ENCODE peak calls at places on chromosomes 16 and 17, in eight cellular contexts. One of them, this sample, is unnamed.

GRCh38 chr17:68054296-68054900 is 18.9 kb downstream of the KPNA2 start:
- DNase-seq in H9: no peak
- DNase-seq in PC-3: no peak
- DNase-seq in DND-41: no peak
- DNase-seq in mammary epithelial cell: peak; percentile 67
- DNase-seq in neural progenitor cell: no peak
- DNase-seq in fibroblast of lung: peak; percentile 81
- DNase-seq in GM12878: no peak
- DNase-seq in this sample: no peak

GRCh38 chr17:30304778-30305177 is 13.0 kb upstream of the BLMH start:
- DNase-seq in H9: no peak
- DNase-seq in PC-3: no peak
- DNase-seq in DND-41: no peak
- DNase-seq in mammary epithelial cell: no peak
- DNase-seq in neural progenitor cell: no peak
- DNase-seq in fibroblast of lung: peak; percentile 6
- DNase-seq in GM12878: no peak
- DNase-seq in this sample: no peak

GRCh38 chr17:1137465-1137894 is 42.3 kb downstream of the ABR start:
- DNase-seq in H9: no peak
- DNase-seq in PC-3: no peak
- DNase-seq in DND-41: no peak
- DNase-seq in mammary epithelial cell: no peak
- DNase-seq in neural progenitor cell: no peak
- DNase-seq in fibroblast of lung: peak; percentile 35
- DNase-seq in GM12878: no peak
- DNase-seq in this sample: no peak

GRCh38 chr17:3754458-3755334 is 31.0 kb downstream of the HASPIN start:
- DNase-seq in H9: peak; percentile 100
- DNase-seq in PC-3: peak; percentile 93
- DNase-seq in DND-41: no peak
- DNase-seq in mammary epithelial cell: peak; percentile 96
- DNase-seq in neural progenitor cell: peak; percentile 95
- DNase-seq in fibroblast of lung: no peak
- DNase-seq in GM12878: no peak
- DNase-seq in this sample: peak; percentile 79

GRCh38 chr17:68390888-68391545 is 66.3 kb downstream of the WIPI1 start:
- DNase-seq in H9: no peak
- DNase-seq in PC-3: no peak
- DNase-seq in DND-41: no peak
- DNase-seq in mammary epithelial cell: peak; percentile 24
- DNase-seq in neural progenitor cell: peak; percentile 0
- DNase-seq in fibroblast of lung: peak; percentile 72
- DNase-seq in GM12878: no peak
- DNase-seq in this sample: no peak

GRCh38 chr17:67442787-67443624 is 65.9 kb downstream of the PITPNC1 start:
- DNase-seq in H9: no peak
- DNase-seq in PC-3: no peak
- DNase-seq in DND-41: no peak
- DNase-seq in mammary epithelial cell: no peak
- DNase-seq in neural progenitor cell: peak; percentile 26
- DNase-seq in fibroblast of lung: peak; percentile 32
- DNase-seq in GM12878: no peak
- DNase-seq in this sample: no peak

GRCh38 chr17:61431594-61432311 is 20.5 kb upstream of the TBX4 start:
- DNase-seq in H9: no peak
- DNase-seq in PC-3: no peak
- DNase-seq in DND-41: no peak
- DNase-seq in mammary epithelial cell: peak; percentile 62
- DNase-seq in neural progenitor cell: no peak
- DNase-seq in fibroblast of lung: peak; percentile 27
- DNase-seq in GM12878: no peak
- DNase-seq in this sample: no peak

GRCh38 chr16:66004706-66005105 is 361.8 kb upstream of the CDH5 start:
- DNase-seq in H9: no peak
- DNase-seq in PC-3: no peak
- DNase-seq in DND-41: no peak
- DNase-seq in mammary epithelial cell: no peak
- DNase-seq in neural progenitor cell: no peak
- DNase-seq in fibroblast of lung: peak; percentile 32
- DNase-seq in GM12878: no peak
- DNase-seq in this sample: no peak

GRCh38 chr17:2478446-2478845 is 33.2 kb downstream of the METTL16 start:
- DNase-seq in H9: no peak
- DNase-seq in PC-3: no peak
- DNase-seq in DND-41: no peak
- DNase-seq in mammary epithelial cell: no peak
- DNase-seq in neural progenitor cell: no peak
- DNase-seq in fibroblast of lung: no peak
- DNase-seq in GM12878: no peak
- DNase-seq in this sample: no peak

GRCh38 chr17:29582767-29583166 is 6.7 kb downstream of the GIT1 start:
- DNase-seq in H9: no peak
- DNase-seq in PC-3: no peak
- DNase-seq in DND-41: no peak
- DNase-seq in mammary epithelial cell: no peak
- DNase-seq in neural progenitor cell: no peak
- DNase-seq in fibroblast of lung: no peak
- DNase-seq in GM12878: no peak
- DNase-seq in this sample: no peak

GRCh38 chr17:56744721-56745120 is 89.0 kb downstream of the C17orf67 start:
- DNase-seq in H9: no peak
- DNase-seq in PC-3: no peak
- DNase-seq in DND-41: no peak
- DNase-seq in mammary epithelial cell: no peak
- DNase-seq in neural progenitor cell: no peak
- DNase-seq in fibroblast of lung: peak; percentile 6
- DNase-seq in GM12878: no peak
- DNase-seq in this sample: no peak

GRCh38 chr16:75555707-75556512 is at the start of gene TMEM231:
- DNase-seq in H9: peak; percentile 96
- DNase-seq in PC-3: peak; percentile 83
- DNase-seq in DND-41: peak; percentile 97
- DNase-seq in mammary epithelial cell: peak; percentile 92
- DNase-seq in neural progenitor cell: peak; percentile 99
- DNase-seq in fibroblast of lung: peak; percentile 93
- DNase-seq in GM12878: no peak
- DNase-seq in this sample: peak; percentile 95

GRCh38 chr16:51125992-51126391 is 25.1 kb downstream of the SALL1 start:
- DNase-seq in H9: no peak
- DNase-seq in PC-3: no peak
- DNase-seq in DND-41: no peak
- DNase-seq in mammary epithelial cell: no peak
- DNase-seq in neural progenitor cell: no peak
- DNase-seq in fibroblast of lung: no peak
- DNase-seq in GM12878: no peak
- DNase-seq in this sample: no peak

GRCh38 chr17:8955560-8955959 is 9.9 kb downstream of the PIK3R5 start:
- DNase-seq in H9: no peak
- DNase-seq in PC-3: no peak
- DNase-seq in DND-41: no peak
- DNase-seq in mammary epithelial cell: no peak
- DNase-seq in neural progenitor cell: no peak
- DNase-seq in fibroblast of lung: no peak
- DNase-seq in GM12878: no peak
- DNase-seq in this sample: no peak

GRCh38 chr17:74163271-74163821 is 40.1 kb upstream of the RPL38 start:
- DNase-seq in H9: peak; percentile 56
- DNase-seq in PC-3: no peak
- DNase-seq in DND-41: no peak
- DNase-seq in mammary epithelial cell: no peak
- DNase-seq in neural progenitor cell: peak; percentile 54
- DNase-seq in fibroblast of lung: no peak
- DNase-seq in GM12878: no peak
- DNase-seq in this sample: no peak

GRCh38 chr16:24572069-24572468 is 32.7 kb downstream of the RBBP6 start:
- DNase-seq in H9: no peak
- DNase-seq in PC-3: no peak
- DNase-seq in DND-41: no peak
- DNase-seq in mammary epithelial cell: no peak
- DNase-seq in neural progenitor cell: no peak
- DNase-seq in fibroblast of lung: no peak
- DNase-seq in GM12878: no peak
- DNase-seq in this sample: no peak

GRCh38 chr17:30104575-30105339 is 11.9 kb upstream of the NSRP1 start:
- DNase-seq in H9: peak; percentile 88
- DNase-seq in PC-3: peak; percentile 72
- DNase-seq in DND-41: peak; percentile 75
- DNase-seq in mammary epithelial cell: peak; percentile 59
- DNase-seq in neural progenitor cell: peak; percentile 95
- DNase-seq in fibroblast of lung: peak; percentile 68
- DNase-seq in GM12878: peak; percentile 46
- DNase-seq in this sample: peak; percentile 79

GRCh38 chr17:81794074-81794476 is 9.9 kb upstream of the GCGR start:
- DNase-seq in H9: no peak
- DNase-seq in PC-3: no peak
- DNase-seq in DND-41: no peak
- DNase-seq in mammary epithelial cell: no peak
- DNase-seq in neural progenitor cell: no peak
- DNase-seq in fibroblast of lung: no peak
- DNase-seq in GM12878: no peak
- DNase-seq in this sample: no peak
- H2AFZ ChIP-seq in H9: no peak overlapping the region
- H2AFZ ChIP-seq in PC-3: no peak overlapping the region
- H2AFZ ChIP-seq in DND-41: no peak overlapping the region
- H2AFZ ChIP-seq in mammary epithelial cell: no peak overlapping the region
- H2AFZ ChIP-seq in neural progenitor cell: no peak overlapping the region
- H2AFZ ChIP-seq in fibroblast of lung: no peak overlapping the region
- H2AFZ ChIP-seq in GM12878: no peak overlapping the region
- H2AFZ ChIP-seq in this sample: no peak overlapping the region

GRCh38 chr17:5772720-5773119 is 188.4 kb upstream of the NLRP1 start:
- DNase-seq in H9: no peak
- DNase-seq in PC-3: no peak
- DNase-seq in DND-41: no peak
- DNase-seq in mammary epithelial cell: peak; percentile 58
- DNase-seq in neural progenitor cell: no peak
- DNase-seq in fibroblast of lung: peak; percentile 75
- DNase-seq in GM12878: no peak
- DNase-seq in this sample: no peak

GRCh38 chr17:5775098-5775497 is 190.8 kb upstream of the NLRP1 start:
- DNase-seq in H9: no peak
- DNase-seq in PC-3: no peak
- DNase-seq in DND-41: no peak
- DNase-seq in mammary epithelial cell: no peak
- DNase-seq in neural progenitor cell: no peak
- DNase-seq in fibroblast of lung: no peak
- DNase-seq in GM12878: no peak
- DNase-seq in this sample: no peak

GRCh38 chr17:5770556-5771270 is 186.4 kb upstream of the NLRP1 start:
- DNase-seq in H9: peak; percentile 67
- DNase-seq in PC-3: no peak
- DNase-seq in DND-41: no peak
- DNase-seq in mammary epithelial cell: no peak
- DNase-seq in neural progenitor cell: peak; percentile 18
- DNase-seq in fibroblast of lung: no peak
- DNase-seq in GM12878: no peak
- DNase-seq in this sample: no peak

GRCh38 chr17:5769936-5770335 is 185.6 kb upstream of the NLRP1 start:
- DNase-seq in H9: peak; percentile 55
- DNase-seq in PC-3: no peak
- DNase-seq in DND-41: no peak
- DNase-seq in mammary epithelial cell: no peak
- DNase-seq in neural progenitor cell: peak; percentile 82
- DNase-seq in fibroblast of lung: peak; percentile 38
- DNase-seq in GM12878: no peak
- DNase-seq in this sample: no peak

DNA sequence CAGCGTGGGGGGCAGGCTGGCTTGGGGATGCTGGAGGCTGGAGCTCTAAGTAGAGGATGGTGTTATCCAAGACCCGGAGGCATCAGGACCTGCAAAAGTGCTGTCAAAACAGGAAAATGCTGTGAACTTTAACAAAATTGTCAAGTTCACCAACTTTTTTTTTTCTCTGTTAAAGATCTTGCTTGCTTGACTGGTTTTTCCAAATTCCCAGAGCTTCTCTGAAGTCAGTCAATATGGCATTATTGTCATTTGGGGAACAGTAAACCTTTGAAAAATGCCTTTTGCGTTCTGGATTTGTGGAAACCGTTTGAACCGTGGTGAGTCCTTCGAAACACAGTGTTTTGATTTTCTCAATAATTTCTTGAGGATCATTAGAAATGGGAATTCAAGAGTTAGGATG is 189.6 kb upstream of the NLRP1 start:
- DNase-seq in H9: no peak
- DNase-seq in PC-3: no peak
- DNase-seq in DND-41: no peak
- DNase-seq in mammary epithelial cell: no peak
- DNase-seq in neural progenitor cell: no peak
- DNase-seq in fibroblast of lung: no peak
- DNase-seq in GM12878: no peak
- DNase-seq in this sample: no peak
- H3K27me3 ChIP-seq in H9: no peaks in the 10 kb centered on the region
- H3K27me3 ChIP-seq in PC-3: no peaks in the 10 kb centered on the region
- H3K27me3 ChIP-seq in DND-41: peaks cover 9% of the 10 kb centered on the region
- H3K27me3 ChIP-seq in mammary epithelial cell: peaks cover 26% of the 10 kb centered on the region
- H3K27me3 ChIP-seq in neural progenitor cell: peaks cover 16% of the 10 kb centered on the region
- H3K27me3 ChIP-seq in fibroblast of lung: no peaks in the 10 kb centered on the region
- H3K27me3 ChIP-seq in GM12878: no peaks in the 10 kb centered on the region
- H3K27me3 ChIP-seq in this sample: peaks cover 31% of the 10 kb centered on the region

GRCh38 chr16:81614654-81615359 is 164.3 kb upstream of the PLCG2 start:
- DNase-seq in H9: no peak
- DNase-seq in PC-3: no peak
- DNase-seq in DND-41: no peak
- DNase-seq in mammary epithelial cell: no peak
- DNase-seq in neural progenitor cell: no peak
- DNase-seq in fibroblast of lung: no peak
- DNase-seq in GM12878: no peak
- DNase-seq in this sample: no peak
- H3K4me1 ChIP-seq in H9: no peaks in the 10 kb centered on the region
- H3K4me1 ChIP-seq in PC-3: peaks cover 6% of the 10 kb centered on the region
- H3K4me1 ChIP-seq in DND-41: peaks cover 5% of the 10 kb centered on the region
- H3K4me1 ChIP-seq in mammary epithelial cell: peaks cover 6% of the 10 kb centered on the region
- H3K4me1 ChIP-seq in neural progenitor cell: peaks cover 18% of the 10 kb centered on the region
- H3K4me1 ChIP-seq in fibroblast of lung: peaks cover 9% of the 10 kb centered on the region
- H3K4me1 ChIP-seq in GM12878: peaks cover 20% of the 10 kb centered on the region
- H3K4me1 ChIP-seq in this sample: peaks cover 30% of the 10 kb centered on the region

GRCh38 chr17:18262641-18263040 is 2.2 kb downstream of the MIEF2 start:
- DNase-seq in H9: no peak
- DNase-seq in PC-3: no peak
- DNase-seq in DND-41: no peak
- DNase-seq in mammary epithelial cell: no peak
- DNase-seq in neural progenitor cell: no peak
- DNase-seq in fibroblast of lung: no peak
- DNase-seq in GM12878: no peak
- DNase-seq in this sample: no peak

GRCh38 chr17:18262111-18262510 is 1.6 kb downstream of the MIEF2 start:
- DNase-seq in H9: no peak
- DNase-seq in PC-3: no peak
- DNase-seq in DND-41: no peak
- DNase-seq in mammary epithelial cell: peak; percentile 40
- DNase-seq in neural progenitor cell: no peak
- DNase-seq in fibroblast of lung: no peak
- DNase-seq in GM12878: no peak
- DNase-seq in this sample: no peak

GRCh38 chr17:18260332-18261145 is at the start of gene MIEF2:
- DNase-seq in H9: peak; percentile 100
- DNase-seq in PC-3: peak; percentile 98
- DNase-seq in DND-41: peak; percentile 93
- DNase-seq in mammary epithelial cell: peak; percentile 93
- DNase-seq in neural progenitor cell: peak; percentile 97
- DNase-seq in fibroblast of lung: peak; percentile 93
- DNase-seq in GM12878: peak; percentile 80
- DNase-seq in this sample: peak; percentile 98

GRCh38 chr17:18261146-18261515 is 669 bp downstream of the MIEF2 start:
- DNase-seq in H9: peak; percentile 68
- DNase-seq in PC-3: peak; percentile 79
- DNase-seq in DND-41: no peak
- DNase-seq in mammary epithelial cell: peak; percentile 73
- DNase-seq in neural progenitor cell: peak; percentile 43
- DNase-seq in fibroblast of lung: peak; percentile 56
- DNase-seq in GM12878: no peak
- DNase-seq in this sample: peak; percentile 60

GRCh38 chr17:18261659-18262058 is 1.2 kb downstream of the MIEF2 start:
- DNase-seq in H9: no peak
- DNase-seq in PC-3: no peak
- DNase-seq in DND-41: no peak
- DNase-seq in mammary epithelial cell: no peak
- DNase-seq in neural progenitor cell: no peak
- DNase-seq in fibroblast of lung: no peak
- DNase-seq in GM12878: no peak
- DNase-seq in this sample: no peak
- H2AFZ ChIP-seq in H9: no peak overlapping the region
- H2AFZ ChIP-seq in PC-3: no peak overlapping the region
- H2AFZ ChIP-seq in DND-41: no peak overlapping the region
- H2AFZ ChIP-seq in mammary epithelial cell: peak overlapping the region; percentile 98
- H2AFZ ChIP-seq in neural progenitor cell: no peak overlapping the region
- H2AFZ ChIP-seq in fibroblast of lung: no peak overlapping the region
- H2AFZ ChIP-seq in GM12878: no peak overlapping the region
- H2AFZ ChIP-seq in this sample: no peak overlapping the region